ENCODE peak calls at places on chromosomes 2 and 18, in four cellular contexts. V is HepG2, R is K562, G is GM12878. A is an unnamed sample.

GRCh38 chr2:224882291-224883171 is 159.7 kb downstream of the DOCK10 start:
- DNase-seq in V (no peak), R (no peak), G (no peak), A (no peak)

GRCh38 chr2:53314718-53315117 is 452.9 kb upstream of the CHAC2 start:
- DNase-seq in V (no peak), R (no peak), G (no peak), A (no peak)

GRCh38 chr2:26284132-26284531 is 39.4 kb downstream of the HADHB start:
- DNase-seq in V (no peak), R (no peak), G (no peak), A (no peak)

GRCh38 chr18:24456549-24456948 is 3.9 kb upstream of the HRH4 start:
- DNase-seq in V (no peak), R (no peak), G (no peak), A (no peak)

GRCh38 chr2:225788571-225788970 is 389.1 kb downstream of the NYAP2 start:
- DNase-seq in V (no peak), R (no peak), G (no peak), A (no peak)

GRCh38 chr2:133641497-133641896 is 73.2 kb upstream of the NCKAP5 start:
- DNase-seq in V (no peak), R (no peak), G (no peak), A (peak)

GRCh38 chr2:130391058-130391871 is 35.4 kb downstream of the PTPN18 start:
- DNase-seq in V (peak), R (peak), G (no peak), A (peak)

GRCh38 chr2:43402002-43402401 is 175.6 kb upstream of the ZFP36L2 start:
- DNase-seq in V (no peak), R (no peak), G (peak), A (no peak)

GRCh38 chr18:60684843-60685513 is 312.4 kb upstream of the MC4R start:
- DNase-seq in V (peak), R (peak), G (no peak), A (no peak)

GRCh38 chr18:3440340-3440739 is 9.6 kb upstream of the TGIF1 start:
- DNase-seq in V (no peak), R (no peak), G (no peak), A (no peak)

GRCh38 chr2:224086226-224086911 is 47.3 kb upstream of the SERPINE2 start:
- DNase-seq in V (peak), R (no peak), G (no peak), A (no peak)

GRCh38 chr2:70697603-70698383 is 70.2 kb downstream of the ADD2 start:
- DNase-seq in V (no peak), R (no peak), G (no peak), A (no peak)

GRCh38 chr2:227450921-227451654 is 20.9 kb upstream of the AGFG1 start:
- DNase-seq in V (peak), R (peak), G (no peak), A (no peak)

GRCh38 chr18:48540329-48541025 is 1.6 kb downstream of the CTIF start:
- DNase-seq in V (peak), R (peak), G (no peak), A (peak)

GRCh38 chr2:18062892-18063291 is 184.4 kb downstream of the KCNS3 start:
- DNase-seq in V (no peak), R (no peak), G (no peak), A (no peak)

GRCh38 chr2:74181739-74182138 is 3.1 kb upstream of the MOB1A start:
- DNase-seq in V (no peak), R (peak), G (peak), A (no peak)

GRCh38 chr2:105561401-105561800 is 162.6 kb upstream of the FHL2 start:
- DNase-seq in V (no peak), R (no peak), G (no peak), A (no peak)
- TF ChIP-seq CREM in V (no peak), R (no peak), G (no peak), A (no peak)

GRCh38 chr2:28444951-28445350 is 50.9 kb upstream of the PLB1 start:
- DNase-seq in V (no peak), R (no peak), G (no peak), A (no peak)
- TF ChIP-seq CREM in V (no peak), R (no peak), G (no peak), A (no peak)

GRCh38 chr2:30936924-30937323 is 129.7 kb upstream of the CAPN13 start:
- DNase-seq in V (no peak), R (no peak), G (no peak), A (no peak)
- TF ChIP-seq CREM in V (no peak), R (no peak), G (no peak), A (no peak)

GRCh38 chr2:38602136-38602731 is 494 bp downstream of the HNRNPLL start:
- DNase-seq in V (no peak), R (no peak), G (no peak), A (peak)
- TF ChIP-seq CREM in V (no peak), R (no peak), G (no peak), A (no peak)

GRCh38 chr2:65392609-65393008 is 39.8 kb downstream of the SPRED2 start:
- DNase-seq in V (no peak), R (no peak), G (no peak), A (no peak)
- TF ChIP-seq CREM in V (no peak), R (no peak), G (no peak), A (no peak)

DNA sequence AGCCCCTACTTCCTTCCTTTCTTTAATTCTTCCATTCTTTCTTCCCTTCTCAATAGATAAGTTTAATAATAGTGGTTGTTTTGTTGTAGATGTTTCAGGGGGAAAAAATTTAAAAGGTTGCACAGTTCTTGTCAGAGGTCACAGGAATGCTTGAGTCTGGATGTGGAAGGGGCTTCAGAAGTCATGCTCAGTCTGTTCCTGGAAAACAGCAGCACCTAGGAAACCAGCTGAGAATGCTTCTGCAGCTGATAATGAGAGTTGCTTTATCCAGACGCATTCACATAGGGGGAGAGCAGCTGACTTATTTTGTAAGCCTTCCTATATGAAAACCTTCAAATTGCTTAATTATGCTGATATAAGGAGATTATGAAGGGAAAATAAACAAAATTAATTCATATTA is 235.4 kb downstream of the GULP1 start:
- DNase-seq in V (no peak), R (no peak), G (no peak), A (no peak)
- TF ChIP-seq CREM in V (no peak), R (no peak), G (no peak), A (no peak)

GRCh38 chr2:45494275-45494977 is 116.6 kb downstream of the SRBD1 start:
- DNase-seq in V (peak), R (peak), G (peak), A (no peak)
- TF ChIP-seq CREM in V (no peak), R (no peak), G (no peak), A (no peak)

GRCh38 chr2:144198116-144198515 is 321.8 kb downstream of the ZEB2 start:
- DNase-seq in V (peak), R (no peak), G (no peak), A (no peak)
- TF ChIP-seq CREM in V (no peak), R (no peak), G (no peak), A (no peak)

GRCh38 chr18:68666316-68666715 is 48.6 kb downstream of the TMX3 start:
- DNase-seq in V (no peak), R (no peak), G (no peak), A (no peak)
- TF ChIP-seq CREM in V (no peak), R (no peak), G (no peak), A (no peak)